ENCODE peak calls at places on chromosomes 3 and 15, in ten cellular contexts. One of them, this sample, is unnamed.

GRCh38 chr3:175065492-175065891 is 206.4 kb downstream of the NAALADL2 start:
- DNase-seq in ovary: no peak
- DNase-seq in brain microvascular endothelial cell: no peak
- DNase-seq in left lung: no peak
- DNase-seq in GM13976: no peak
- DNase-seq in GM12864: no peak
- DNase-seq in tibial nerve: no peak
- DNase-seq in epithelial cell of esophagus: no peak
- DNase-seq in AG09309: no peak
- DNase-seq in OCI-LY7: no peak
- DNase-seq in this sample: no peak

GRCh38 chr3:127114337-127115070 is 78.4 kb upstream of the PRR23E start:
- DNase-seq in ovary: no peak
- DNase-seq in brain microvascular endothelial cell: no peak
- DNase-seq in left lung: no peak
- DNase-seq in GM13976: no peak
- DNase-seq in GM12864: no peak
- DNase-seq in tibial nerve: no peak
- DNase-seq in epithelial cell of esophagus: no peak
- DNase-seq in AG09309: no peak
- DNase-seq in OCI-LY7: no peak
- DNase-seq in this sample: no peak

GRCh38 chr3:160929595-160929994 is 173.6 kb downstream of the PPM1L start:
- DNase-seq in ovary: no peak
- DNase-seq in brain microvascular endothelial cell: peak
- DNase-seq in left lung: no peak
- DNase-seq in GM13976: no peak
- DNase-seq in GM12864: no peak
- DNase-seq in tibial nerve: no peak
- DNase-seq in epithelial cell of esophagus: no peak
- DNase-seq in AG09309: no peak
- DNase-seq in OCI-LY7: no peak
- DNase-seq in this sample: peak

GRCh38 chr3:73707772-73708171 is 83.0 kb upstream of the PDZRN3 start:
- DNase-seq in ovary: no peak
- DNase-seq in brain microvascular endothelial cell: no peak
- DNase-seq in left lung: no peak
- DNase-seq in GM13976: no peak
- DNase-seq in GM12864: no peak
- DNase-seq in tibial nerve: no peak
- DNase-seq in epithelial cell of esophagus: no peak
- DNase-seq in AG09309: no peak
- DNase-seq in OCI-LY7: no peak
- DNase-seq in this sample: no peak

GRCh38 chr3:197083486-197083885 is 53.9 kb upstream of the MELTF start:
- DNase-seq in ovary: no peak
- DNase-seq in brain microvascular endothelial cell: peak
- DNase-seq in left lung: no peak
- DNase-seq in GM13976: no peak
- DNase-seq in GM12864: no peak
- DNase-seq in tibial nerve: no peak
- DNase-seq in epithelial cell of esophagus: peak
- DNase-seq in AG09309: peak
- DNase-seq in OCI-LY7: no peak
- DNase-seq in this sample: no peak

GRCh38 chr3:101778385-101779046 is 495 bp upstream of the NXPE3 start:
- DNase-seq in ovary: no peak
- DNase-seq in brain microvascular endothelial cell: no peak
- DNase-seq in left lung: no peak
- DNase-seq in GM13976: no peak
- DNase-seq in GM12864: no peak
- DNase-seq in tibial nerve: no peak
- DNase-seq in epithelial cell of esophagus: no peak
- DNase-seq in AG09309: no peak
- DNase-seq in OCI-LY7: peak
- DNase-seq in this sample: no peak

GRCh38 chr15:89016549-89017041 is 71.7 kb upstream of the ABHD2 start:
- DNase-seq in ovary: no peak
- DNase-seq in brain microvascular endothelial cell: no peak
- DNase-seq in left lung: no peak
- DNase-seq in GM13976: no peak
- DNase-seq in GM12864: no peak
- DNase-seq in tibial nerve: peak
- DNase-seq in epithelial cell of esophagus: peak
- DNase-seq in AG09309: no peak
- DNase-seq in OCI-LY7: no peak
- DNase-seq in this sample: no peak

GRCh38 chr15:77841376-77841775 is 208.7 kb upstream of the LINGO1 start:
- DNase-seq in ovary: no peak
- DNase-seq in brain microvascular endothelial cell: no peak
- DNase-seq in left lung: peak
- DNase-seq in GM13976: no peak
- DNase-seq in GM12864: no peak
- DNase-seq in tibial nerve: no peak
- DNase-seq in epithelial cell of esophagus: no peak
- DNase-seq in AG09309: no peak
- DNase-seq in OCI-LY7: no peak
- DNase-seq in this sample: no peak

GRCh38 chr3:45868213-45868612 is 18.1 kb upstream of the CCR9 start:
- DNase-seq in ovary: no peak
- DNase-seq in brain microvascular endothelial cell: no peak
- DNase-seq in left lung: no peak
- DNase-seq in GM13976: no peak
- DNase-seq in GM12864: no peak
- DNase-seq in tibial nerve: no peak
- DNase-seq in epithelial cell of esophagus: no peak
- DNase-seq in AG09309: no peak
- DNase-seq in OCI-LY7: no peak
- DNase-seq in this sample: no peak

GRCh38 chr3:108287146-108287545 is 9.2 kb upstream of the HHLA2 start:
- DNase-seq in ovary: no peak
- DNase-seq in brain microvascular endothelial cell: no peak
- DNase-seq in left lung: no peak
- DNase-seq in GM13976: no peak
- DNase-seq in GM12864: no peak
- DNase-seq in tibial nerve: no peak
- DNase-seq in epithelial cell of esophagus: no peak
- DNase-seq in AG09309: no peak
- DNase-seq in OCI-LY7: no peak
- DNase-seq in this sample: no peak

GRCh38 chr15:40322531-40323238 is 807 bp upstream of the INAFM2 start:
- DNase-seq in ovary: peak
- DNase-seq in brain microvascular endothelial cell: no peak
- DNase-seq in left lung: no peak
- DNase-seq in GM13976: no peak
- DNase-seq in GM12864: no peak
- DNase-seq in tibial nerve: no peak
- DNase-seq in epithelial cell of esophagus: no peak
- DNase-seq in AG09309: no peak
- DNase-seq in OCI-LY7: no peak
- DNase-seq in this sample: peak

GRCh38 chr3:128491900-128492352 is 1.1 kb downstream of the GATA2 start:
- DNase-seq in ovary: peak
- DNase-seq in brain microvascular endothelial cell: no peak
- DNase-seq in left lung: no peak
- DNase-seq in GM13976: no peak
- DNase-seq in GM12864: no peak
- DNase-seq in tibial nerve: no peak
- DNase-seq in epithelial cell of esophagus: peak
- DNase-seq in AG09309: no peak
- DNase-seq in OCI-LY7: no peak
- DNase-seq in this sample: no peak

GRCh38 chr15:76059320-76060097 is at the start of gene TMEM266:
- DNase-seq in ovary: peak
- DNase-seq in brain microvascular endothelial cell: no peak
- DNase-seq in left lung: peak
- DNase-seq in GM13976: peak
- DNase-seq in GM12864: no peak
- DNase-seq in tibial nerve: no peak
- DNase-seq in epithelial cell of esophagus: peak
- DNase-seq in AG09309: no peak
- DNase-seq in OCI-LY7: no peak
- DNase-seq in this sample: peak

GRCh38 chr3:138300657-138301056 is 29.0 kb downstream of the NME9 start:
- DNase-seq in ovary: no peak
- DNase-seq in brain microvascular endothelial cell: no peak
- DNase-seq in left lung: no peak
- DNase-seq in GM13976: no peak
- DNase-seq in GM12864: no peak
- DNase-seq in tibial nerve: no peak
- DNase-seq in epithelial cell of esophagus: no peak
- DNase-seq in AG09309: no peak
- DNase-seq in OCI-LY7: no peak
- DNase-seq in this sample: no peak

DNA sequence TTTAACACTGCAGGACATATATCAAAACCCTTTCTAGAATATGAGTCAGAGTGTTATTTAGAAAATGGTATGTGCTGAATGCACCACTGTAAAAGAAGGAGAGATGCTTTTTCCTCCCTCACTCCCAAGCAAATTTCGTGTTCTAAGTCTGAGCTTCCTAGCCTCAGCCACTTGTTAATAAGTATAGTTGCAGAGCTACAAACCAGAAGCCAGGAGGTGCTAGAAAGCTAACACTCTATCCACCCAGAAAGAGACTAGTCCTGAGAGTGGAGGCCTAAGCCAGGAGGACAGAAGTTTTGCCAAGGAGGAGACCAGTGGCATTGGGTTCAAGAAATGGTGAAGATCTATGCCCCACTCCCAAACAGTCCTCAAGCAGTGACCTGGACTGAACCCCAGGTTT is 40.5 kb upstream of the GYG1 start:
- DNase-seq in ovary: no peak
- DNase-seq in brain microvascular endothelial cell: no peak
- DNase-seq in left lung: no peak
- DNase-seq in GM13976: no peak
- DNase-seq in GM12864: no peak
- DNase-seq in tibial nerve: no peak
- DNase-seq in epithelial cell of esophagus: no peak
- DNase-seq in AG09309: no peak
- DNase-seq in OCI-LY7: peak
- DNase-seq in this sample: no peak
- TF ChIP-seq CTCF in ovary: no peak
- TF ChIP-seq CTCF in brain microvascular endothelial cell: peak
- TF ChIP-seq CTCF in left lung: no peak
- TF ChIP-seq CTCF in GM13976: no peak
- TF ChIP-seq CTCF in GM12864: peak
- TF ChIP-seq CTCF in tibial nerve: no peak
- TF ChIP-seq CTCF in epithelial cell of esophagus: peak
- TF ChIP-seq CTCF in AG09309: peak
- TF ChIP-seq CTCF in OCI-LY7: peak
- TF ChIP-seq CTCF in this sample: no peak

GRCh38 chr3:9224490-9224889 is 25.0 kb downstream of the SRGAP3 start:
- DNase-seq in ovary: no peak
- DNase-seq in brain microvascular endothelial cell: peak
- DNase-seq in left lung: no peak
- DNase-seq in GM13976: peak
- DNase-seq in GM12864: peak
- DNase-seq in tibial nerve: no peak
- DNase-seq in epithelial cell of esophagus: peak
- DNase-seq in AG09309: no peak
- DNase-seq in OCI-LY7: no peak
- DNase-seq in this sample: no peak
- TF ChIP-seq CTCF in ovary: no peak
- TF ChIP-seq CTCF in brain microvascular endothelial cell: peak
- TF ChIP-seq CTCF in left lung: no peak
- TF ChIP-seq CTCF in GM13976: peak
- TF ChIP-seq CTCF in GM12864: peak
- TF ChIP-seq CTCF in tibial nerve: no peak
- TF ChIP-seq CTCF in epithelial cell of esophagus: no peak
- TF ChIP-seq CTCF in AG09309: peak
- TF ChIP-seq CTCF in OCI-LY7: no peak
- TF ChIP-seq CTCF in this sample: no peak

DNA sequence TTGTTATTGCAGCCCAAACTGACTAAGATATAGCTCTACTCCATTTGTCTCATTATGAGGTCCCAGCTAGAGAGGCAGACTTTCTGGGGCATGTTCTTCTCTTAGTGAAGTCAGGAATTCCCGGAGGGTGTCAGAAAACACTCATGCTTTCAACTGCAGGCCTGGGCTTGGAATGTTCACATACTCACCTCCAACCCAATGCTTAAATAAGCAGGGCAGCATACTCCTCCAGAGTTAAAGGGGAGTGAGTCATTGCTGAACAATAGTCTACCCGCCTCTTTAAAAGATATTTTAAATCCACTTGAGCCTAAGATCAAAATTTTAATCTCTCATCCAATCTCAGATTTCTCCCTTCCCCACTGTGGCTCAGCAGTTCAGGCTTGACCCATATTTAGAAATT is 167.8 kb upstream of the DPH6 start:
- DNase-seq in ovary: no peak
- DNase-seq in brain microvascular endothelial cell: peak
- DNase-seq in left lung: no peak
- DNase-seq in GM13976: no peak
- DNase-seq in GM12864: no peak
- DNase-seq in tibial nerve: no peak
- DNase-seq in epithelial cell of esophagus: peak
- DNase-seq in AG09309: peak
- DNase-seq in OCI-LY7: no peak
- DNase-seq in this sample: no peak
- TF ChIP-seq CTCF in ovary: no peak
- TF ChIP-seq CTCF in brain microvascular endothelial cell: no peak
- TF ChIP-seq CTCF in left lung: no peak
- TF ChIP-seq CTCF in GM13976: no peak
- TF ChIP-seq CTCF in GM12864: no peak
- TF ChIP-seq CTCF in tibial nerve: no peak
- TF ChIP-seq CTCF in epithelial cell of esophagus: no peak
- TF ChIP-seq CTCF in AG09309: no peak
- TF ChIP-seq CTCF in OCI-LY7: no peak
- TF ChIP-seq CTCF in this sample: no peak

GRCh38 chr3:154716170-154716569 is 286.2 kb upstream of the GPR149 start:
- DNase-seq in ovary: no peak
- DNase-seq in brain microvascular endothelial cell: no peak
- DNase-seq in left lung: no peak
- DNase-seq in GM13976: no peak
- DNase-seq in GM12864: no peak
- DNase-seq in tibial nerve: no peak
- DNase-seq in epithelial cell of esophagus: no peak
- DNase-seq in AG09309: no peak
- DNase-seq in OCI-LY7: no peak
- DNase-seq in this sample: no peak

GRCh38 chr3:154718716-154719115 is 288.7 kb upstream of the GPR149 start:
- DNase-seq in ovary: no peak
- DNase-seq in brain microvascular endothelial cell: no peak
- DNase-seq in left lung: no peak
- DNase-seq in GM13976: no peak
- DNase-seq in GM12864: no peak
- DNase-seq in tibial nerve: no peak
- DNase-seq in epithelial cell of esophagus: no peak
- DNase-seq in AG09309: no peak
- DNase-seq in OCI-LY7: no peak
- DNase-seq in this sample: no peak

DNA sequence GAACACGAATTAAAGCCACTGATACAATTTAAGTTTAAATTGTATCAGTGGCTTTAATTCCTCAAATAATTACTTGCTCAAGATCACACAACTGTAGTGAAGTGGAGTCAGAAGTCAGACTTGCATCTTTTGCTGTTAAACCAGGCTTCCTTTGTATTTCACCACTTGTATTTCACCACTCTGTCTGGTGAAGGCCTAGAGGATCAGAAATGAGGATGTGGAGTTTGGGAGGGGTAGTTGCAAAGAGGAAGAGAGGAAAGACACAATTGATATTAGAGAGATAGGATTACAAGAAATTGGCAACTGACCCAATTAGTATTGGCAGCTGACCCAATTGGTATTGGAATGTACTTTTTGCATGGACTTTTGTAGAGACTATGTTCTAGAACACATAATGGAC is 288.1 kb upstream of the GPR149 start:
- DNase-seq in ovary: no peak
- DNase-seq in brain microvascular endothelial cell: no peak
- DNase-seq in left lung: no peak
- DNase-seq in GM13976: no peak
- DNase-seq in GM12864: no peak
- DNase-seq in tibial nerve: no peak
- DNase-seq in epithelial cell of esophagus: no peak
- DNase-seq in AG09309: no peak
- DNase-seq in OCI-LY7: no peak
- DNase-seq in this sample: no peak
- TF ChIP-seq CTCF in ovary: no peak
- TF ChIP-seq CTCF in brain microvascular endothelial cell: no peak
- TF ChIP-seq CTCF in left lung: no peak
- TF ChIP-seq CTCF in GM13976: no peak
- TF ChIP-seq CTCF in GM12864: no peak
- TF ChIP-seq CTCF in tibial nerve: no peak
- TF ChIP-seq CTCF in epithelial cell of esophagus: no peak
- TF ChIP-seq CTCF in AG09309: no peak
- TF ChIP-seq CTCF in OCI-LY7: no peak
- TF ChIP-seq CTCF in this sample: no peak

This sample was measured in nephron progenitor cell.